ENCODE peak calls at places on chromosomes 11 and 22, in eight cellular contexts. Z, S, D, P, X, C, L and Q are unnamed samples.

GRCh38 chr22:31625661-31626426 is 36.2 kb downstream of the PISD start:
- DNase-seq in Z (peak), S (peak), D (no peak), P (peak), X (peak), C (no peak), L (peak), Q (peak)

GRCh38 chr11:72224587-72225410 is at the start of gene INPPL1:
- DNase-seq in Z (no peak), S (peak), D (no peak), P (peak), X (no peak), C (no peak), L (no peak), Q (peak)

GRCh38 chr11:69343401-69344321 is 49.7 kb downstream of the MYEOV start:
- DNase-seq in Z (no peak), S (no peak), D (no peak), P (peak), X (no peak), C (no peak), L (no peak), Q (no peak)

GRCh38 chr22:20206709-20207215 is 55.9 kb upstream of the CCDC188 start:
- DNase-seq in Z (peak), S (peak), D (no peak), P (peak), X (no peak), C (no peak), L (no peak), Q (no peak)

GRCh38 chr11:26465270-26465669 is 106.8 kb downstream of the MUC15 start:
- DNase-seq in Z (no peak), S (no peak), D (no peak), P (no peak), X (no peak), C (no peak), L (no peak), Q (no peak)

GRCh38 chr22:26939466-26939865 is 282.1 kb downstream of the MIAT start:
- DNase-seq in Z (no peak), S (no peak), D (no peak), P (no peak), X (no peak), C (no peak), L (no peak), Q (no peak)

GRCh38 chr22:19703869-19704268 is 10.4 kb upstream of the SEPTIN5 start:
- DNase-seq in Z (no peak), S (no peak), D (no peak), P (peak), X (no peak), C (no peak), L (no peak), Q (peak)

GRCh38 chr11:17384002-17384511 is 4.4 kb downstream of the KCNJ11 start:
- DNase-seq in Z (peak), S (peak), D (peak), P (peak), X (peak), C (peak), L (peak), Q (peak)

GRCh38 chr11:113874920-113875413 is 405 bp downstream of the USP28 start:
- DNase-seq in Z (peak), S (no peak), D (peak), P (no peak), X (no peak), C (no peak), L (no peak), Q (no peak)

GRCh38 chr11:45924927-45925326 is 2.5 kb downstream of the LARGE2 start:
- DNase-seq in Z (no peak), S (no peak), D (no peak), P (no peak), X (no peak), C (no peak), L (no peak), Q (no peak)

GRCh38 chr11:11171285-11171684 is 181.8 kb downstream of the CSNK2A3 start:
- DNase-seq in Z (peak), S (no peak), D (peak), P (no peak), X (no peak), C (no peak), L (no peak), Q (no peak)

GRCh38 chr11:8533332-8533731 is 60.7 kb downstream of the STK33 start:
- DNase-seq in Z (no peak), S (no peak), D (no peak), P (no peak), X (no peak), C (no peak), L (no peak), Q (no peak)

GRCh38 chr11:72625746-72626636 is 48.2 kb downstream of the PDE2A start:
- DNase-seq in Z (peak), S (peak), D (no peak), P (peak), X (no peak), C (no peak), L (peak), Q (peak)

GRCh38 chr11:94171693-94172440 is 43.2 kb downstream of the PANX1 start:
- DNase-seq in Z (peak), S (peak), D (no peak), P (peak), X (peak), C (peak), L (no peak), Q (no peak)

GRCh38 chr11:45163956-45164575 is 17.6 kb downstream of the PRDM11 start:
- DNase-seq in Z (peak), S (no peak), D (peak), P (no peak), X (no peak), C (no peak), L (peak), Q (no peak)

GRCh38 chr11:106022795-106023275 is 795 bp upstream of the MSANTD4 start:
- DNase-seq in Z (no peak), S (no peak), D (no peak), P (no peak), X (no peak), C (no peak), L (no peak), Q (no peak)

GRCh38 chr22:36453266-36453607 is 28.2 kb downstream of the TXN2 start:
- DNase-seq in Z (no peak), S (peak), D (no peak), P (no peak), X (no peak), C (no peak), L (no peak), Q (no peak)

GRCh38 chr11:34495724-34496377 is 17.7 kb downstream of the ELF5 start:
- DNase-seq in Z (no peak), S (no peak), D (peak), P (no peak), X (no peak), C (peak), L (no peak), Q (no peak)

GRCh38 chr11:111793863-111794262 is 27.7 kb upstream of the PPP2R1B start:
- DNase-seq in Z (peak), S (no peak), D (peak), P (no peak), X (no peak), C (no peak), L (no peak), Q (no peak)

GRCh38 chr22:37377927-37378326 is 49.4 kb downstream of the ELFN2 start:
- DNase-seq in Z (no peak), S (no peak), D (no peak), P (no peak), X (no peak), C (no peak), L (no peak), Q (no peak)

GRCh38 chr11:36075053-36075452 is 131.2 kb downstream of the LDLRAD3 start:
- DNase-seq in Z (peak), S (no peak), D (peak), P (no peak), X (no peak), C (no peak), L (no peak), Q (no peak)

GRCh38 chr11:17550455-17551346 is 3.6 kb downstream of the OTOG start:
- DNase-seq in Z (no peak), S (no peak), D (no peak), P (peak), X (no peak), C (no peak), L (no peak), Q (no peak)

GRCh38 chr11:124582565-124582964 is 12.8 kb downstream of the OR8A1 start:
- DNase-seq in Z (no peak), S (no peak), D (no peak), P (no peak), X (no peak), C (no peak), L (no peak), Q (no peak)

GRCh38 chr11:44765676-44766075 is 38.9 kb downstream of the TSPAN18 start:
- DNase-seq in Z (no peak), S (no peak), D (no peak), P (no peak), X (no peak), C (no peak), L (no peak), Q (no peak)

GRCh38 chr11:65310756-65311155 is 3.9 kb upstream of the CDC42EP2 start:
- DNase-seq in Z (peak), S (no peak), D (peak), P (no peak), X (peak), C (no peak), L (no peak), Q (peak)

GRCh38 chr22:41050873-41051272 is 41.5 kb upstream of the EP300 start:
- DNase-seq in Z (no peak), S (no peak), D (no peak), P (no peak), X (no peak), C (no peak), L (no peak), Q (no peak)

GRCh38 chr22:41043727-41044126 is 48.7 kb upstream of the EP300 start:
- DNase-seq in Z (no peak), S (no peak), D (no peak), P (no peak), X (no peak), C (no peak), L (no peak), Q (no peak)

GRCh38 chr22:41052661-41053490 is 39.5 kb upstream of the EP300 start:
- DNase-seq in Z (peak), S (no peak), D (peak), P (no peak), X (no peak), C (no peak), L (no peak), Q (no peak)

GRCh38 chr22:41048791-41049717 is 43.3 kb upstream of the EP300 start:
- DNase-seq in Z (peak), S (peak), D (peak), P (peak), X (peak), C (no peak), L (peak), Q (peak)

DNA sequence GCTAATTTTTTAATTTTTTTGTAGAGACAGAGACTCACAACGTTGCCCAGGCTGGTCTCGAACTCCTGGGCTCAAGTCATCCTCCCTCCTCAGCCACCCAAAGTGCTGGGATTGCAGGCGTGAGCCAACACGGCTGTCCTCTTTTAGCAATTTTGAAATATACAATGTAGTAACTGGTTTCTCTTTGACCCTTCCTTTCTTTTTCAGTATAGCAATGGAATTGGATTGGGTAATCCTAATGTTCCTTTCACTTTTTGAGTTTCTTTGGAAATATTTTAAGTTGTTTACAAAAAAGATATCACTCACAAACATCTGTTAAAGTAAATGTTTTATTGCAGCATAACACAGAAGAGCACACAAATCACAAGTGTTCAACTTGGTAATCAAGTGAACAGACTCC is 44.7 kb upstream of the EP300 start:
- DNase-seq in Z (peak), S (no peak), D (no peak), P (no peak), X (no peak), C (no peak), L (no peak), Q (no peak)
- H3K27ac ChIP-seq in Z (peak), S (peak), D (no peak), P (no peak), X (no peak), C (no peak), L (no peak), Q (no peak)

GRCh38 chr11:123373754-123374621 is 56.1 kb upstream of the GRAMD1B start:
- DNase-seq in Z (no peak), S (no peak), D (no peak), P (no peak), X (no peak), C (no peak), L (no peak), Q (no peak)
- H3K27ac ChIP-seq in Z (no peak), S (no peak), D (no peak), P (no peak), X (no peak), C (no peak), L (peak), Q (no peak)

GRCh38 chr22:40507491-40507890 is 129.0 kb downstream of the MRTFA start:
- DNase-seq in Z (no peak), S (no peak), D (no peak), P (no peak), X (no peak), C (no peak), L (no peak), Q (no peak)
- H3K27ac ChIP-seq in Z (no peak), S (no peak), D (peak), P (no peak), X (no peak), C (no peak), L (no peak), Q (no peak)

DNA sequence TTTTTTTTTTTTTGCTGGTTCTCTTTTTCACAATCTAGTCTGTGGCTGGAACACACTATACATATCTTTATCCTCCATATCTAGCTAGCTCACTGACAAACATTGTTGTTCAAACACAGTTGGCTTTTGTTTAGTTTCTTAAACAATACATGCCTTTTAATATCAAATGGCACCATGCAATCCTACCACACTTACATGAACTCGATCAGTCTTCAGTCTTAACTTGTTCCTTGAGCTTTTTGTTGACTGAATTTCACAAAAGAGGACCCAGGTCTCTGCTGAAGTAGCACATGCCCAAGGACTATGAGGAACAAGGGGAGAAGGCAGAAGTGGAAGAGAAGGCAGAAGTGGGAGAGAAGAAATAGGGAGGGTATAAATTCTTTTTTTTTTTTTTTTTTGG is 25.5 kb downstream of the TMEM123 start:
- DNase-seq in Z (no peak), S (no peak), D (no peak), P (no peak), X (no peak), C (no peak), L (no peak), Q (no peak)
- H3K27ac ChIP-seq in Z (no peak), S (no peak), D (no peak), P (no peak), X (no peak), C (no peak), L (no peak), Q (no peak)

DNA sequence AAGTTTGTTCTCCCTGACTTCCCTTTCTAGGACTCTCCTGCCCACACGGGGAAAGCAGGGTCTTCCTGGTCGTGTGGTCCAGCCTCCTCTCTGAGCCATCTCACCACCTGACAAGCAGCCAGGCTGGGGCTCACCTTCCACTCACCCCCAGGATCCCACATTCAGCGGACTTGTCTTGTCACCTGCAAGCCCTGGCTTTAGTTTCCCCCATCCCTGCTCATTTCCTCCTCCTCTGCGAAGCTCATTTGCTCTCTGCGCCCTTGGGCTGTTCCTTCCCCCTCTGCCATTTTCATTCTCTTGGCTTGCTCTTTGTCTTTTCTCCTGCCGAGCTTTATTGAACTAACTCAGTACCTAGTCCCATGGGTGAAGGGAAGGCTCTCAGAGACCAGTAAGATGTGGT is 1.9 kb downstream of the ST14 start:
- DNase-seq in Z (no peak), S (no peak), D (no peak), P (no peak), X (no peak), C (no peak), L (no peak), Q (no peak)
- H3K27ac ChIP-seq in Z (no peak), S (peak), D (no peak), P (peak), X (no peak), C (no peak), L (no peak), Q (no peak)